ENCODE peak calls at places on chromosomes 12 and 14, in nine cellular contexts. X is spleen, Y is endothelial cell of umbilical vein, C is esophagus muscularis mucosa, Q is upper lobe of left lung, L is breast epithelium, B is SK-N-SH, G is stomach, P is K562. M is an unnamed sample.
A peak's percentile ranks its signal among the peaks of the same experiment; 100 is the strongest.

GRCh38 chr14:64324461-64325255 is 30.5 kb upstream of the ESR2 start:
- DNase-seq in Q (no peak), X (no peak), L (no peak), Y (no peak), P (no peak), G (no peak), B (no peak), C (no peak), M (no peak)

GRCh38 chr12:26617513-26617912 is 215.5 kb downstream of the ITPR2 start:
- DNase-seq in X (no peak), Y (no peak), Q (no peak), P (no peak), L (no peak), B (no peak), G (no peak), C (no peak), M (no peak)

GRCh38 chr14:103118663-103119404 is 4.4 kb upstream of the TNFAIP2 start:
- DNase-seq in Y (no peak), B (no peak), Q (peak; percentile 88), P (peak; percentile 60), C (no peak), X (peak; percentile 95), G (peak; percentile 53), L (no peak), M (no peak)

GRCh38 chr12:63319386-63319785 is 168.4 kb upstream of the AVPR1A start:
- DNase-seq in Q (no peak), G (no peak), L (no peak), P (no peak), Y (no peak), X (no peak), B (no peak), C (no peak), M (peak; percentile 39)

GRCh38 chr12:132541996-132542395 is 52.0 kb downstream of the FBRSL1 start:
- DNase-seq in L (no peak), X (no peak), C (no peak), P (no peak), B (no peak), G (no peak), Q (peak; percentile 75), Y (no peak), M (no peak)

GRCh38 chr12:45478931-45479330 is 250.6 kb upstream of the ARID2 start:
- DNase-seq in G (no peak), Q (no peak), Y (no peak), B (no peak), P (no peak), X (no peak), C (no peak), L (no peak), M (no peak)

GRCh38 chr12:83841620-83842019 is 1071.0 kb downstream of the SLC6A15 start:
- DNase-seq in X (no peak), P (no peak), G (no peak), Y (no peak), L (no peak), C (no peak), Q (no peak), B (no peak), M (no peak)

GRCh38 chr12:10562306-10562933 is 51.0 kb downstream of the MAGOHB start:
- DNase-seq in G (no peak), C (no peak), Q (no peak), P (peak; percentile 12), L (no peak), X (no peak), B (peak; percentile 20), Y (peak; percentile 72), M (peak; percentile 48)

GRCh38 chr14:34220921-34221320 is 241.1 kb downstream of the SPTSSA start:
- DNase-seq in G (no peak), X (no peak), P (no peak), B (no peak), Q (no peak), L (no peak), Y (no peak), C (no peak), M (no peak)

GRCh38 chr14:37594916-37595808 is at the start of the genes FOXA1 and TTC6:
- DNase-seq in X (no peak), B (peak; percentile 40), P (peak; percentile 65), Q (peak; percentile 93), C (no peak), G (peak; percentile 83), L (no peak), Y (no peak), M (peak; percentile 31)

GRCh38 chr12:123150273-123150803 is 552 bp downstream of the PITPNM2 start:
- DNase-seq in L (no peak), B (peak; percentile 88), G (no peak), X (peak; percentile 80), Q (no peak), Y (no peak), C (no peak), P (peak; percentile 80), M (no peak)

GRCh38 chr14:101823511-101824120 is 62.1 kb downstream of the PPP2R5C start:
- DNase-seq in G (peak; percentile 49), L (no peak), Y (peak; percentile 29), P (no peak), B (no peak), Q (no peak), X (no peak), C (no peak), M (no peak)

GRCh38 chr14:32593290-32593942 is 264.3 kb downstream of the AKAP6 start:
- DNase-seq in B (no peak), G (no peak), L (no peak), C (no peak), Y (no peak), P (no peak), Q (no peak), X (no peak), M (no peak)

GRCh38 chr12:5481645-5482044 is 49.7 kb downstream of the NTF3 start:
- DNase-seq in B (no peak), P (no peak), L (no peak), Q (no peak), C (no peak), Y (no peak), X (no peak), G (no peak), M (no peak)

GRCh38 chr14:103503296-103503695 is 19.3 kb downstream of the CKB start:
- DNase-seq in C (no peak), L (no peak), X (no peak), Q (no peak), B (no peak), P (no peak), Y (no peak), G (no peak), M (no peak)

GRCh38 chr12:88577537-88577936 is 2.7 kb downstream of the KITLG start:
- DNase-seq in C (no peak), L (no peak), G (no peak), Y (peak; percentile 31), P (no peak), X (no peak), Q (no peak), B (no peak), M (peak; percentile 43)

GRCh38 chr12:4277856-4278581 is 4.5 kb downstream of the CCND2 start:
- DNase-seq in B (no peak), G (no peak), Q (no peak), P (no peak), L (no peak), C (peak; percentile 57), X (no peak), Y (no peak), M (no peak)

GRCh38 chr12:46952880-46953517 is 126.4 kb upstream of the PCED1B start:
- DNase-seq in Y (no peak), L (no peak), G (no peak), B (no peak), C (no peak), Q (no peak), P (no peak), X (no peak), M (no peak)
- H3K4me1 ChIP-seq in Y (no peaks in the 10 kb centered on the region), L (no peaks in the 10 kb centered on the region), G (no peaks in the 10 kb centered on the region), B (peaks cover 9% of the 10 kb centered on the region), C (peaks cover 7% of the 10 kb centered on the region), Q (no peaks in the 10 kb centered on the region), P (no peaks in the 10 kb centered on the region), X (no peaks in the 10 kb centered on the region), M (no peaks in the 10 kb centered on the region)

GRCh38 chr14:24944800-24945199 is 105.1 kb downstream of the STXBP6 start:
- DNase-seq in Y (no peak), X (no peak), P (no peak), Q (no peak), C (no peak), L (no peak), G (no peak), B (no peak), M (no peak)
- TF ChIP-seq POLR2AphosphoS5 in Y (no peak), X (no peak), P (no peak), Q (no peak), C (no peak), L (no peak), G (no peak), B (no peak), M (no peak)

GRCh38 chr12:124725099-124725498 is 138.6 kb downstream of the SCARB1 start:
- DNase-seq in C (no peak), X (no peak), L (no peak), Y (no peak), Q (no peak), G (no peak), P (no peak), B (no peak), M (no peak)
- H3K27ac ChIP-seq in C (peak overlapping the region; percentile 17), X (peak overlapping the region; percentile 83), L (peak overlapping the region; percentile 35), Y (no peak overlapping the region), Q (peak overlapping the region; percentile 84), G (peak overlapping the region; percentile 61), P (no peak overlapping the region), B (no peak overlapping the region), M (no peak overlapping the region)

GRCh38 chr12:108693781-108694180 is 37.5 kb downstream of the CORO1C start:
- DNase-seq in X (no peak), C (peak; percentile 68), G (no peak), B (no peak), P (no peak), Y (no peak), Q (no peak), L (no peak), M (no peak)

GRCh38 chr12:108693186-108693585 is 38.1 kb downstream of the CORO1C start:
- DNase-seq in P (no peak), Y (no peak), L (no peak), Q (no peak), C (peak; percentile 8), X (no peak), G (no peak), B (no peak), M (no peak)

GRCh38 chr12:108696996-108697290 is 34.4 kb downstream of the CORO1C start:
- DNase-seq in L (no peak), Q (no peak), B (no peak), Y (no peak), G (no peak), P (no peak), C (no peak), X (no peak), M (no peak)

GRCh38 chr12:108696111-108696995 is 35.0 kb downstream of the CORO1C start:
- DNase-seq in Y (no peak), X (no peak), P (peak; percentile 65), B (no peak), Q (no peak), G (no peak), L (peak; percentile 70), C (peak; percentile 94), M (no peak)

DNA sequence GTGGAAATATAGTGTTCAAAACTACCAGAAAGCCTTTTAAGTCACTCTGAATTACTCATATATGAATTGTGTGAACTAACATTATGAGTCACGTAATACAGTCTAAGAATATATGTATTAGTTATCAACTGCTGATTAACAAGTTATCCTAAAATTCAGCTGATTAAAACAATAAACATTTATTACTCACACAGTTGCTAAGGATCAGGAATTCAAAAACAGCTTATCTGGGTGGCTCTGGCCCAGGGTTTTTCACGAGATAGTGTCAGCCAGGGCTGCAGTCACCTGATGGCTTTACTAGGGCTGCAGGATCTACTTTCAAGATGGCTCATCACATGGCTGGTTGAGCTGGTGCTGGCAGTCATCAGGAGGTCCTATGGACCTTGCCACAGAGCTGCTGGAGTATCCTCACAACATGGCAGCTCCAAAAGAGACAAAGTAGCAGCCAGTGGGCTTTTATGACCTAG is 36.5 kb downstream of the CORO1C start:
- DNase-seq in L (no peak), B (no peak), Y (peak; percentile 53), P (peak; percentile 63), Q (no peak), X (no peak), G (no peak), C (no peak), M (no peak)
- H3K4me1 ChIP-seq in L (peaks cover 6% of the 10 kb centered on the region), B (peaks cover 64% of the 10 kb centered on the region), Y (peaks cover 28% of the 10 kb centered on the region), P (peaks cover 40% of the 10 kb centered on the region), Q (peaks cover 41% of the 10 kb centered on the region), X (peaks cover 22% of the 10 kb centered on the region), G (peaks cover 91% of the 10 kb centered on the region), C (peaks cover 95% of the 10 kb centered on the region), M (peaks cover 26% of the 10 kb centered on the region)